ENCODE peak calls at places on chromosomes 6 and 20, in ten cellular contexts. L, P, V, Z, C, E, S, Q, U and W are unnamed samples.

GRCh38 chr6:32665621-32666140 is 776 bp downstream of the HLA-DQB1 start:
- DNase-seq in L (no peak), P (no peak), V (no peak), Z (no peak), C (no peak), E (no peak), S (no peak), Q (no peak), U (no peak), W (no peak)

GRCh38 chr6:112233864-112234263 is 20.5 kb downstream of the LAMA4 start:
- DNase-seq in L (no peak), P (peak), V (no peak), Z (peak), C (no peak), E (peak), S (peak), Q (no peak), U (peak), W (no peak)

GRCh38 chr6:132084811-132085509 is 133.8 kb upstream of the CCN2 start:
- DNase-seq in L (no peak), P (peak), V (peak), Z (peak), C (peak), E (peak), S (peak), Q (peak), U (peak), W (peak)

GRCh38 chr6:125314019-125314581 is 12.3 kb upstream of the HDDC2 start:
- DNase-seq in L (peak), P (peak), V (peak), Z (peak), C (peak), E (peak), S (peak), Q (peak), U (peak), W (peak)

GRCh38 chr6:111605100-111605748 is 454 bp downstream of the TRAF3IP2 start:
- DNase-seq in L (no peak), P (peak), V (peak), Z (peak), C (peak), E (peak), S (peak), Q (peak), U (peak), W (peak)

GRCh38 chr20:51531141-51531710 is 11.3 kb downstream of the NFATC2 start:
- DNase-seq in L (no peak), P (no peak), V (no peak), Z (no peak), C (peak), E (peak), S (peak), Q (peak), U (no peak), W (peak)

GRCh38 chr6:34551720-34552119 is 4.4 kb downstream of the SPDEF start:
- DNase-seq in L (no peak), P (no peak), V (no peak), Z (no peak), C (no peak), E (no peak), S (no peak), Q (no peak), U (no peak), W (no peak)

GRCh38 chr6:70194421-70194820 is 108.5 kb downstream of the COL9A1 start:
- DNase-seq in L (no peak), P (no peak), V (no peak), Z (no peak), C (no peak), E (no peak), S (no peak), Q (no peak), U (no peak), W (no peak)

GRCh38 chr6:31871068-31871659 is 7.6 kb downstream of the SLC44A4 start:
- DNase-seq in L (no peak), P (peak), V (no peak), Z (peak), C (no peak), E (peak), S (peak), Q (no peak), U (peak), W (no peak)

GRCh38 chr6:63537126-63537958 is 34.9 kb upstream of the LOC128125822 start:
- DNase-seq in L (no peak), P (peak), V (no peak), Z (no peak), C (peak), E (no peak), S (no peak), Q (no peak), U (no peak), W (no peak)

GRCh38 chr20:63101781-63102719 is 95.3 kb upstream of the BHLHE23 start:
- DNase-seq in L (peak), P (peak), V (peak), Z (peak), C (no peak), E (peak), S (peak), Q (peak), U (peak), W (peak)

GRCh38 chr6:170229851-170230519 is 60.9 kb downstream of the DLL1 start:
- DNase-seq in L (no peak), P (no peak), V (peak), Z (no peak), C (no peak), E (no peak), S (no peak), Q (no peak), U (no peak), W (no peak)

GRCh38 chr6:134539865-134540323 is 222.0 kb upstream of the SGK1 start:
- DNase-seq in L (no peak), P (no peak), V (no peak), Z (peak), C (no peak), E (no peak), S (peak), Q (no peak), U (no peak), W (no peak)

GRCh38 chr20:31722388-31723281 is at the start of gene BCL2L1:
- DNase-seq in L (peak), P (peak), V (peak), Z (peak), C (peak), E (peak), S (peak), Q (peak), U (peak), W (peak)
- TF ChIP-seq CTCF in L (peak), P (peak), V (peak), Z (peak), C (peak), E (peak), S (peak), Q (peak), U (peak), W (peak)

GRCh38 chr6:42165016-42165415 is 8.1 kb upstream of the GUCA1A start:
- DNase-seq in L (no peak), P (peak), V (no peak), Z (no peak), C (no peak), E (peak), S (peak), Q (no peak), U (peak), W (no peak)

GRCh38 chr6:42173101-42173500 is at the start of gene GUCA1A:
- DNase-seq in L (no peak), P (no peak), V (no peak), Z (no peak), C (no peak), E (no peak), S (no peak), Q (no peak), U (no peak), W (no peak)

GRCh38 chr6:42166444-42167141 is 6.6 kb upstream of the GUCA1A start:
- DNase-seq in L (peak), P (peak), V (peak), Z (peak), C (peak), E (peak), S (peak), Q (peak), U (peak), W (peak)

GRCh38 chr6:42171813-42172595 is 1.2 kb upstream of the GUCA1A start:
- DNase-seq in L (no peak), P (no peak), V (no peak), Z (no peak), C (no peak), E (no peak), S (no peak), Q (no peak), U (no peak), W (no peak)

DNA sequence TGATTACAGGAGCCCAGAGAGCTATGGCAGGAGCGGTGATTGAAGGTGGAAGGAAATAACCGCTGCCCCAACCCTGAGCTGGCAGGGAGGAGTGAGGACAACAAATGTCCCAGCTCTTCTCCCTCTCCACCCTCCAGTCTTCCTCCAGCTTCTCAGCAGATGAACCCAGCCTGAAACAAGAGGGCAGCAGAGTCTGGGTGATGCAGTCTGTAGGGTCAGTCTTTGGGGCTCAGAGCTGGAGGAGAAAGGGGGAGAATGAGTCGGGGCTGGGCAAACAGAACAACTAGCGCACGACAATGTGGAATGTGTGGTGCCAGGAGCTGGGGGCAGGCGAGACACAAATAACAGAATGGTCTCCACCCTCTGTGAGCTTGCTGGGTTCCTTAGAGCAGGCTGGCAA is 4.5 kb upstream of the GUCA1A start:
- DNase-seq in L (no peak), P (no peak), V (no peak), Z (no peak), C (no peak), E (no peak), S (no peak), Q (no peak), U (peak), W (no peak)
- TF ChIP-seq CTCF in L (no peak), P (peak), V (peak), Z (peak), C (no peak), E (no peak), S (no peak), Q (no peak), U (no peak), W (no peak)

GRCh38 chr6:77926198-77926752 is 273.4 kb downstream of the MEI4 start:
- DNase-seq in L (no peak), P (no peak), V (peak), Z (no peak), C (no peak), E (no peak), S (no peak), Q (no peak), U (no peak), W (no peak)
- TF ChIP-seq CTCF in L (no peak), P (no peak), V (no peak), Z (no peak), C (no peak), E (no peak), S (no peak), Q (no peak), U (no peak), W (peak)

GRCh38 chr6:4511626-4512010 is 264.6 kb upstream of the CDYL start:
- DNase-seq in L (no peak), P (no peak), V (no peak), Z (no peak), C (no peak), E (no peak), S (no peak), Q (no peak), U (no peak), W (no peak)
- TF ChIP-seq CTCF in L (no peak), P (no peak), V (no peak), Z (no peak), C (no peak), E (no peak), S (no peak), Q (no peak), U (no peak), W (no peak)

DNA sequence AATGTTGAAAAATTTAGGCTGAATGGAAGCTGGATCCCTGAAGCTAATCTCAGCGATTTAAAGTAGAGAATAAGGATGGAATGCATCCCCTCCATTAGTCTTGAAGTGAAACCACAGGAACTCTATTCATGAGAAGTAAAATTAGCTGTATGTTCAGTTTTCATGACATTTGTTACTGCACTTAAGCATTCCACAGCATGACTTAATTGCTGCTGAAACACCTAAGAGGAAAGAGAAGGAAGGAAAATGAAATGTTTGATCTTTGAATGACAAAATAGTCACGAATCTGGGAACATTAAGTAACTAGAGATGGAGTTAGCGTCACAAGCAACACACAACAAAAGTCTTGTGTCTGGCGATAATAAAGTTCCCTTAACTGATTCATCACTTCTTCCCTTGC is 80.6 kb upstream of the RIPOR2 start:
- DNase-seq in L (no peak), P (no peak), V (no peak), Z (no peak), C (peak), E (no peak), S (peak), Q (no peak), U (peak), W (no peak)
- TF ChIP-seq CTCF in L (no peak), P (no peak), V (no peak), Z (no peak), C (no peak), E (no peak), S (no peak), Q (no peak), U (no peak), W (no peak)

GRCh38 chr20:32660661-32661060 is 13.1 kb downstream of the C20orf203 start:
- DNase-seq in L (no peak), P (no peak), V (no peak), Z (no peak), C (no peak), E (no peak), S (no peak), Q (no peak), U (no peak), W (no peak)

GRCh38 chr20:32663704-32664351 is 9.9 kb downstream of the C20orf203 start:
- DNase-seq in L (no peak), P (no peak), V (no peak), Z (no peak), C (no peak), E (no peak), S (no peak), Q (no peak), U (no peak), W (no peak)

GRCh38 chr20:32664352-32665159 is 9.2 kb downstream of the C20orf203 start:
- DNase-seq in L (no peak), P (no peak), V (no peak), Z (no peak), C (no peak), E (no peak), S (no peak), Q (no peak), U (no peak), W (no peak)

GRCh38 chr20:32667030-32667429 is 6.7 kb downstream of the C20orf203 start:
- DNase-seq in L (no peak), P (no peak), V (no peak), Z (no peak), C (no peak), E (no peak), S (no peak), Q (no peak), U (no peak), W (no peak)

GRCh38 chr20:32661820-32662528 is 11.8 kb downstream of the C20orf203 start:
- DNase-seq in L (no peak), P (no peak), V (no peak), Z (no peak), C (no peak), E (no peak), S (no peak), Q (no peak), U (no peak), W (no peak)
- TF ChIP-seq CTCF in L (no peak), P (no peak), V (no peak), Z (no peak), C (no peak), E (no peak), S (peak), Q (no peak), U (no peak), W (no peak)